ENCODE peak calls at places on chromosome 13, in six cellular contexts. C, G, A, U, Q and J are unnamed samples.

GRCh38 chr13:54185101-54185500 is 1156.5 kb downstream of the OLFM4 start:
- DNase-seq in C (no peak), G (no peak), A (no peak), U (no peak), Q (no peak), J (no peak)

GRCh38 chr13:97021241-97021640 is 27.0 kb upstream of the OXGR1 start:
- DNase-seq in C (no peak), G (no peak), A (no peak), U (no peak), Q (no peak), J (no peak)

GRCh38 chr13:96984061-96984508 is 10.2 kb downstream of the OXGR1 start:
- DNase-seq in C (no peak), G (peak), A (no peak), U (no peak), Q (peak), J (no peak)

GRCh38 chr13:42971670-42972355 is 20.2 kb downstream of the EPSTI1 start:
- DNase-seq in C (no peak), G (peak), A (peak), U (no peak), Q (no peak), J (no peak)

GRCh38 chr13:51814825-51815650 is 11.1 kb upstream of the DHRS12 start:
- DNase-seq in C (peak), G (peak), A (peak), U (peak), Q (no peak), J (peak)

GRCh38 chr13:111897178-111897845 is 169.6 kb upstream of the SOX1 start:
- DNase-seq in C (no peak), G (no peak), A (no peak), U (no peak), Q (no peak), J (no peak)

GRCh38 chr13:99756281-99756680 is 215.3 kb downstream of the ZIC5 start:
- DNase-seq in C (no peak), G (no peak), A (no peak), U (no peak), Q (no peak), J (no peak)

GRCh38 chr13:77994166-77994565 is 75.5 kb upstream of the EDNRB start:
- DNase-seq in C (no peak), G (no peak), A (no peak), U (no peak), Q (no peak), J (no peak)

GRCh38 chr13:85230754-85231153 is 568.5 kb downstream of the SLITRK6 start:
- DNase-seq in C (no peak), G (peak), A (no peak), U (no peak), Q (no peak), J (no peak)

GRCh38 chr13:106911020-106911419 is 343.1 kb upstream of the ARGLU1 start:
- DNase-seq in C (no peak), G (no peak), A (no peak), U (no peak), Q (no peak), J (no peak)

GRCh38 chr13:112102243-112102642 is 35.3 kb downstream of the SOX1 start:
- DNase-seq in C (no peak), G (no peak), A (no peak), U (peak), Q (no peak), J (no peak)

GRCh38 chr13:98273824-98274786 is 97.0 kb upstream of the RNF113B start:
- DNase-seq in C (no peak), G (no peak), A (no peak), U (no peak), Q (no peak), J (no peak)

GRCh38 chr13:19888799-19889198 is 25.4 kb upstream of the ZMYM5 start:
- DNase-seq in C (no peak), G (peak), A (peak), U (no peak), Q (no peak), J (no peak)

GRCh38 chr13:93927431-93927830 is 552.1 kb downstream of the DCT start:
- DNase-seq in C (no peak), G (peak), A (peak), U (no peak), Q (no peak), J (no peak)

GRCh38 chr13:65834897-65835296 is 1395.2 kb downstream of the PCDH9 start:
- DNase-seq in C (no peak), G (no peak), A (no peak), U (no peak), Q (no peak), J (no peak)

GRCh38 chr13:109687559-109688448 is 98.6 kb downstream of the IRS2 start:
- DNase-seq in C (no peak), G (no peak), A (no peak), U (no peak), Q (no peak), J (no peak)

GRCh38 chr13:48504606-48505369 is 28.1 kb downstream of the RCBTB2 start:
- DNase-seq in C (no peak), G (no peak), A (no peak), U (no peak), Q (no peak), J (no peak)

GRCh38 chr13:38415233-38415632 is 65.6 kb downstream of the UFM1 start:
- DNase-seq in C (no peak), G (no peak), A (no peak), U (no peak), Q (peak), J (no peak)

GRCh38 chr13:90951663-90952062 is 395.8 kb upstream of the MIR17HG start:
- DNase-seq in C (no peak), G (no peak), A (no peak), U (no peak), Q (no peak), J (no peak)

GRCh38 chr13:36432106-36432544 is at the start of gene CCNA1:
- DNase-seq in C (peak), G (peak), A (peak), U (no peak), Q (no peak), J (peak)

GRCh38 chr13:36154567-36155231 is 23.5 kb upstream of the DCLK1 start:
- DNase-seq in C (no peak), G (no peak), A (peak), U (no peak), Q (no peak), J (peak)

DNA sequence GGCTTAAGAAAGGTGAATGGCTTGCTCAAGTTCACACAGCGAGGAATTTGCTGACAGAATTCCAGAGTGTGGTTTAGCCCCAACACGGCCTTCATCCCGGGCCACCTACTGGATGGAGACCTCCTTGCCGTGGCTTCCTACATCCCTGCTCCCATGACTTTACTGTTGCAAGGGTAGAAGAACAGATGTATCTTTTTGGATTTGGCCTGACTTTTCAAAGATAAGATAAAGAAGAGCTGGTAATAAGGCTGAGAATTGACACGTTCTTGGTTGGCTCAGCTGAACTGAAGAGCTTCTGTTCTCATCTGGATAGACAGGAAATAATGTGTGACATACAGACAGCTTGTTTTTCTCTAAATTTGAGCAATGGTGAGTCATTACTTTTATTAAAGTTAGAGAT is 113.1 kb downstream of the KLF5 start:
- DNase-seq in C (no peak), G (peak), A (peak), U (no peak), Q (no peak), J (no peak)
- TF ChIP-seq CTCF in C (peak), G (peak), A (no peak), U (peak), Q (no peak), J (no peak)

GRCh38 chr13:27125357-27126282 is 46.0 kb downstream of the USP12 start:
- DNase-seq in C (no peak), G (no peak), A (no peak), U (no peak), Q (no peak), J (no peak)
- TF ChIP-seq CTCF in C (no peak), G (no peak), A (no peak), U (peak), Q (no peak), J (no peak)

GRCh38 chr13:21672811-21673591 is 2.1 kb downstream of the FGF9 start:
- DNase-seq in C (no peak), G (no peak), A (no peak), U (no peak), Q (no peak), J (no peak)

GRCh38 chr13:21668665-21669599 is 1.9 kb upstream of the FGF9 start:
- DNase-seq in C (peak), G (peak), A (peak), U (no peak), Q (no peak), J (peak)

GRCh38 chr13:21671793-21672680 is 1.2 kb downstream of the FGF9 start:
- DNase-seq in C (no peak), G (no peak), A (no peak), U (no peak), Q (no peak), J (no peak)

GRCh38 chr13:21670883-21671792 is at the start of gene FGF9:
- DNase-seq in C (peak), G (peak), A (peak), U (peak), Q (peak), J (peak)

GRCh38 chr13:21670006-21670882 is 629 bp upstream of the FGF9 start:
- DNase-seq in C (peak), G (peak), A (peak), U (no peak), Q (no peak), J (peak)
- TF ChIP-seq CTCF in C (peak), G (peak), A (no peak), U (no peak), Q (peak), J (no peak)

DNA sequence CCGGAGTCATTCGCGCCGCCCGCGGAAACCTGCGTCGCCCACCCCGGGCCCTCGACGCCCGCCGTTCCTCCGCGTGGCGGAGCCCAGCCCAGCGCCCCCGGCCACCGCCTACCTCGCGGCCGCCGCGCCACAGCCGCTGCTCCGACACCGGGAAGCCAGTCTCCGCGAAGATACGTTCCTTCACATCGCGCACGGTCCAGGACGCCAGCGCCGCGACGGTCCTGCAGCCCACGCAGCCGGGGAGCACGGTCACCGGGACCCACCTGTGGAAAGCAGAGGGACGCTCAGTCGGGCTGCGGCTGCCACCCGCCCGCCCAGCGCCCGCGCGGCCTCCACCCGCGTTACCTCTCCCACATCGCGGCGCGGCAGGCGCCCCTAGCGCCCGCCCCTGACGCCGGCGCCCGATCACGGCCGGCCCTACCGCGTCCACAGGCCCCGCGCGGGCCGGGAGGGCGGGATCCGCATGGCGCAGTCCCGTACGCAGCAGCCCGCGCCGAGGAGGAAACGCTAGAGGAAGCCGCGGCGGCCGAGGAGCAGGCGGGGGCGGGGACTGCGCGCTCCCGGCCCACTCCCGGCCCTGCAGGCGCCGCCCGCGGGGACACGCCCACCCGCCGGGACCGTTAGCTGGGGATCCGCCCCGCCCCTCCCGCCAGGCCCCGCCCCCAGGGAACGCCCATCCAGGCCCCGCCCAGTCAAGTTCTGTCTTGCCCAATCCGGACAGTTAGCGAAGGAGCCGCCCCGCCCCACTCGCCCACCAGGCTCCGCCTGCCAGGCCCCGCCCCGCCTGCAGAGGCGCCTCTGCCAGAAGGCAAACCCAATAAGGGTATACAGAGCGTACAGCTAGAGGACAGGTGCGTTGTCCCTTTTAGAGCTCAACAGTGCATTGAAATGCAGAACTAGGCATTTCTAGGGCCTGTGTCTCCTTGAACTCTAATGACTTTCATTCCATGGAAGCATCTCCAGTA is 58.2 kb downstream of the SACS start:
- DNase-seq in C (peak), G (peak), A (peak), U (peak), Q (peak), J (peak)
- TF ChIP-seq CTCF in C (peak), G (no peak), A (no peak), U (no peak), Q (peak), J (peak)

GRCh38 chr13:44243198-44243852 is 130.3 kb upstream of the SERP2 start:
- DNase-seq in C (no peak), G (peak), A (peak), U (peak), Q (no peak), J (peak)
- TF ChIP-seq CTCF in C (peak), G (peak), A (peak), U (peak), Q (peak), J (peak)

GRCh38 chr13:26599403-26599802 is 41.9 kb downstream of the WASF3 start:
- DNase-seq in C (no peak), G (no peak), A (no peak), U (no peak), Q (no peak), J (no peak)

GRCh38 chr13:26600345-26600761 is 42.9 kb downstream of the WASF3 start:
- DNase-seq in C (no peak), G (peak), A (peak), U (no peak), Q (no peak), J (no peak)

GRCh38 chr13:26599885-26600284 is 42.4 kb downstream of the WASF3 start:
- DNase-seq in C (no peak), G (no peak), A (no peak), U (no peak), Q (no peak), J (no peak)

GRCh38 chr13:26602783-26603182 is 45.3 kb downstream of the WASF3 start:
- DNase-seq in C (no peak), G (no peak), A (no peak), U (no peak), Q (no peak), J (no peak)

GRCh38 chr13:26601669-26602068 is 44.2 kb downstream of the WASF3 start:
- DNase-seq in C (no peak), G (peak), A (peak), U (no peak), Q (peak), J (no peak)
- TF ChIP-seq CTCF in C (no peak), G (no peak), A (no peak), U (no peak), Q (no peak), J (no peak)

GRCh38 chr13:44694842-44695241 is 118.7 kb upstream of the TSC22D1 start:
- DNase-seq in C (no peak), G (no peak), A (no peak), U (no peak), Q (no peak), J (peak)

GRCh38 chr13:44692173-44692713 is 116.1 kb upstream of the TSC22D1 start:
- DNase-seq in C (no peak), G (peak), A (peak), U (peak), Q (no peak), J (no peak)

GRCh38 chr13:44695520-44695919 is 119.4 kb upstream of the TSC22D1 start:
- DNase-seq in C (no peak), G (no peak), A (no peak), U (no peak), Q (no peak), J (no peak)

GRCh38 chr13:44690376-44690775 is 114.2 kb upstream of the TSC22D1 start:
- DNase-seq in C (no peak), G (no peak), A (no peak), U (no peak), Q (no peak), J (no peak)

GRCh38 chr13:44693156-44693826 is 117.2 kb upstream of the TSC22D1 start:
- DNase-seq in C (no peak), G (no peak), A (no peak), U (no peak), Q (no peak), J (no peak)
- TF ChIP-seq CTCF in C (no peak), G (no peak), A (no peak), U (no peak), Q (no peak), J (no peak)

GRCh38 chr13:24625324-24625723 is 54.9 kb upstream of the ATP12A start:
- DNase-seq in C (no peak), G (peak), A (no peak), U (no peak), Q (no peak), J (no peak)
- TF ChIP-seq CTCF in C (no peak), G (peak), A (peak), U (no peak), Q (no peak), J (no peak)

DNA sequence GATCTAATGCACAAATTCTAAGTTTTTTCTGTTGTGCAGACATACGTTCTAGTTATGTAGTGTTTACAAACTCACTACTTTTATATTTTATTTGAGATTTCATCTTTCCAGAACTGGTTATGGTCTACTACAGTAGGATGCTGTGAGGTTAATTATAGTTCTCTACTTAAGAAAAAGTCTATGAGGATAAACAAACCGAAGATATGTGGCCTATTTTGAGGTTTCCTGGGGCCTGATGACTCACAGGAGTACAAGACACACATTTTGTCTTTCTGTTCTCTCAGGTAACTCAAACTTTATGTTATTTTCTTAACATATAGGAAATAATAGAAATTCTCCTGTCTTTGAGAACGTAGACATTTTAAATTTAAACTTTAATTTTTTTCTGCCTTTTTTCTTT is 45.1 kb downstream of the PCDH20 start:
- DNase-seq in C (no peak), G (no peak), A (no peak), U (no peak), Q (no peak), J (no peak)
- TF ChIP-seq CTCF in C (no peak), G (no peak), A (no peak), U (no peak), Q (no peak), J (no peak)

GRCh38 chr13:30038884-30039283 is 188.5 kb upstream of the UBL3 start:
- DNase-seq in C (no peak), G (peak), A (peak), U (no peak), Q (no peak), J (no peak)
- TF ChIP-seq CTCF in C (no peak), G (no peak), A (no peak), U (peak), Q (no peak), J (no peak)